ENCODE peak calls at places on chromosomes 1 and 21, in eight cellular contexts. One of them, this sample, is unnamed.

GRCh38 chr1:23791434-23792047 is 596 bp downstream of the LYPLA2 start:
- DNase-seq in HL-60: no peak
- DNase-seq in A549: no peak
- DNase-seq in epithelial cell of esophagus: peak
- DNase-seq in IMR-90: no peak
- DNase-seq in HFF-Myc: no peak
- DNase-seq in PC-9: no peak
- DNase-seq in heart right ventricle: no peak
- DNase-seq in this sample: no peak

GRCh38 chr1:61079898-61080336 is 2.4 kb upstream of the NFIA start:
- DNase-seq in HL-60: peak
- DNase-seq in A549: no peak
- DNase-seq in epithelial cell of esophagus: peak
- DNase-seq in IMR-90: peak
- DNase-seq in HFF-Myc: peak
- DNase-seq in PC-9: peak
- DNase-seq in heart right ventricle: peak
- DNase-seq in this sample: peak

GRCh38 chr1:151501474-151501873 is 9.7 kb upstream of the CGN start:
- DNase-seq in HL-60: no peak
- DNase-seq in A549: peak
- DNase-seq in epithelial cell of esophagus: no peak
- DNase-seq in IMR-90: no peak
- DNase-seq in HFF-Myc: no peak
- DNase-seq in PC-9: no peak
- DNase-seq in heart right ventricle: no peak
- DNase-seq in this sample: no peak

GRCh38 chr1:58979085-58979484 is 195.2 kb upstream of the JUN start:
- DNase-seq in HL-60: peak
- DNase-seq in A549: no peak
- DNase-seq in epithelial cell of esophagus: no peak
- DNase-seq in IMR-90: peak
- DNase-seq in HFF-Myc: peak
- DNase-seq in PC-9: no peak
- DNase-seq in heart right ventricle: no peak
- DNase-seq in this sample: no peak

GRCh38 chr1:234866007-234866866 is 256.3 kb upstream of the IRF2BP2 start:
- DNase-seq in HL-60: no peak
- DNase-seq in A549: peak
- DNase-seq in epithelial cell of esophagus: peak
- DNase-seq in IMR-90: peak
- DNase-seq in HFF-Myc: peak
- DNase-seq in PC-9: peak
- DNase-seq in heart right ventricle: peak
- DNase-seq in this sample: peak

GRCh38 chr1:165857046-165857801 is 29.8 kb downstream of the UCK2 start:
- DNase-seq in HL-60: peak
- DNase-seq in A549: peak
- DNase-seq in epithelial cell of esophagus: peak
- DNase-seq in IMR-90: peak
- DNase-seq in HFF-Myc: no peak
- DNase-seq in PC-9: no peak
- DNase-seq in heart right ventricle: no peak
- DNase-seq in this sample: no peak

GRCh38 chr1:94342416-94342815 is 75.8 kb upstream of the ABCD3 start:
- DNase-seq in HL-60: no peak
- DNase-seq in A549: no peak
- DNase-seq in epithelial cell of esophagus: no peak
- DNase-seq in IMR-90: no peak
- DNase-seq in HFF-Myc: no peak
- DNase-seq in PC-9: peak
- DNase-seq in heart right ventricle: no peak
- DNase-seq in this sample: no peak

GRCh38 chr1:181142096-181143043 is 53.9 kb downstream of the IER5 start:
- DNase-seq in HL-60: peak
- DNase-seq in A549: peak
- DNase-seq in epithelial cell of esophagus: peak
- DNase-seq in IMR-90: peak
- DNase-seq in HFF-Myc: peak
- DNase-seq in PC-9: peak
- DNase-seq in heart right ventricle: peak
- DNase-seq in this sample: peak

GRCh38 chr1:87794788-87795614 is 466.3 kb downstream of the LMO4 start:
- DNase-seq in HL-60: no peak
- DNase-seq in A549: peak
- DNase-seq in epithelial cell of esophagus: peak
- DNase-seq in IMR-90: peak
- DNase-seq in HFF-Myc: peak
- DNase-seq in PC-9: peak
- DNase-seq in heart right ventricle: no peak
- DNase-seq in this sample: no peak

GRCh38 chr21:30634906-30635305 is at the start of gene KRTAP20-2:
- DNase-seq in HL-60: no peak
- DNase-seq in A549: no peak
- DNase-seq in epithelial cell of esophagus: no peak
- DNase-seq in IMR-90: no peak
- DNase-seq in HFF-Myc: no peak
- DNase-seq in PC-9: no peak
- DNase-seq in heart right ventricle: no peak
- DNase-seq in this sample: no peak

GRCh38 chr1:43856188-43856587 is 77.4 kb upstream of the ARTN start:
- DNase-seq in HL-60: no peak
- DNase-seq in A549: no peak
- DNase-seq in epithelial cell of esophagus: no peak
- DNase-seq in IMR-90: no peak
- DNase-seq in HFF-Myc: no peak
- DNase-seq in PC-9: no peak
- DNase-seq in heart right ventricle: no peak
- DNase-seq in this sample: no peak

GRCh38 chr21:34536820-34537219 is 24.8 kb upstream of the KCNE1 start:
- DNase-seq in HL-60: no peak
- DNase-seq in A549: no peak
- DNase-seq in epithelial cell of esophagus: peak
- DNase-seq in IMR-90: peak
- DNase-seq in HFF-Myc: no peak
- DNase-seq in PC-9: peak
- DNase-seq in heart right ventricle: no peak
- DNase-seq in this sample: no peak

GRCh38 chr1:941588-942383 is 17.3 kb downstream of the NOC2L start:
- DNase-seq in HL-60: peak
- DNase-seq in A549: peak
- DNase-seq in epithelial cell of esophagus: peak
- DNase-seq in IMR-90: peak
- DNase-seq in HFF-Myc: no peak
- DNase-seq in PC-9: peak
- DNase-seq in heart right ventricle: peak
- DNase-seq in this sample: no peak

GRCh38 chr21:44611551-44611950 is 328 bp upstream of the KRTAP10-8 start:
- DNase-seq in HL-60: no peak
- DNase-seq in A549: no peak
- DNase-seq in epithelial cell of esophagus: no peak
- DNase-seq in IMR-90: no peak
- DNase-seq in HFF-Myc: no peak
- DNase-seq in PC-9: no peak
- DNase-seq in heart right ventricle: no peak
- DNase-seq in this sample: no peak

GRCh38 chr1:97091679-97092078 is 370.1 kb downstream of the PTBP2 start:
- DNase-seq in HL-60: no peak
- DNase-seq in A549: no peak
- DNase-seq in epithelial cell of esophagus: no peak
- DNase-seq in IMR-90: no peak
- DNase-seq in HFF-Myc: no peak
- DNase-seq in PC-9: no peak
- DNase-seq in heart right ventricle: no peak
- DNase-seq in this sample: no peak

GRCh38 chr1:201562659-201563405 is 23.9 kb downstream of the NAV1 start:
- DNase-seq in HL-60: no peak
- DNase-seq in A549: no peak
- DNase-seq in epithelial cell of esophagus: peak
- DNase-seq in IMR-90: peak
- DNase-seq in HFF-Myc: peak
- DNase-seq in PC-9: no peak
- DNase-seq in heart right ventricle: no peak
- DNase-seq in this sample: peak

GRCh38 chr1:197356723-197357533 is 88.9 kb downstream of the CRB1 start:
- DNase-seq in HL-60: peak
- DNase-seq in A549: no peak
- DNase-seq in epithelial cell of esophagus: peak
- DNase-seq in IMR-90: peak
- DNase-seq in HFF-Myc: no peak
- DNase-seq in PC-9: peak
- DNase-seq in heart right ventricle: no peak
- DNase-seq in this sample: no peak

DNA sequence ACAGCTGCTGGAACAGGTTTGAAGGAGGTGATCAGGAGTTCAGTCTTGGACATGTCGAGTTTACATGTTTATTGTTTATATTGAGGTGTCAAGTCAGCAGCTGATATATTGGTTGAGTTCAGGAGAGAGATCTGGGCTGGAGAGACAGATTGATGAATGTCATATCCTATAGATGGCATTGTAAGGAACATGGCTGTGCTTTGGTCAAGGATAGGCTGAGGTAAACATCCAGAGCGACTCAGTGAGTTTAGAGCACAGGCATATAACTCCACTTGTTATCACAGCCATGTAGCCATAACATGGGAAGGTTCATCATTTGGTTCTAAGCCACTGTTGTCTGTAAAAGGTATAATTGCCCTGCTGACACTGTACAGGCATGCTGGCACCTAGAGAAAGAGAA is 5.5 kb upstream of the MYOCOS start:
- DNase-seq in HL-60: no peak
- DNase-seq in A549: no peak
- DNase-seq in epithelial cell of esophagus: no peak
- DNase-seq in IMR-90: no peak
- DNase-seq in HFF-Myc: no peak
- DNase-seq in PC-9: no peak
- DNase-seq in heart right ventricle: no peak
- DNase-seq in this sample: no peak
- H3K4me3 ChIP-seq in HL-60: no peak
- H3K4me3 ChIP-seq in A549: no peak
- H3K4me3 ChIP-seq in epithelial cell of esophagus: no peak
- H3K4me3 ChIP-seq in IMR-90: no peak
- H3K4me3 ChIP-seq in HFF-Myc: no peak
- H3K4me3 ChIP-seq in PC-9: no peak
- H3K4me3 ChIP-seq in heart right ventricle: no peak
- H3K4me3 ChIP-seq in this sample: no peak

GRCh38 chr1:223143760-223144248 is 756 bp upstream of the TLR5 start:
- DNase-seq in HL-60: no peak
- DNase-seq in A549: no peak
- DNase-seq in epithelial cell of esophagus: no peak
- DNase-seq in IMR-90: no peak
- DNase-seq in HFF-Myc: no peak
- DNase-seq in PC-9: no peak
- DNase-seq in heart right ventricle: peak
- DNase-seq in this sample: no peak
- H3K4me3 ChIP-seq in HL-60: no peak
- H3K4me3 ChIP-seq in A549: no peak
- H3K4me3 ChIP-seq in epithelial cell of esophagus: no peak
- H3K4me3 ChIP-seq in IMR-90: no peak
- H3K4me3 ChIP-seq in HFF-Myc: no peak
- H3K4me3 ChIP-seq in PC-9: peak
- H3K4me3 ChIP-seq in heart right ventricle: peak
- H3K4me3 ChIP-seq in this sample: no peak

DNA sequence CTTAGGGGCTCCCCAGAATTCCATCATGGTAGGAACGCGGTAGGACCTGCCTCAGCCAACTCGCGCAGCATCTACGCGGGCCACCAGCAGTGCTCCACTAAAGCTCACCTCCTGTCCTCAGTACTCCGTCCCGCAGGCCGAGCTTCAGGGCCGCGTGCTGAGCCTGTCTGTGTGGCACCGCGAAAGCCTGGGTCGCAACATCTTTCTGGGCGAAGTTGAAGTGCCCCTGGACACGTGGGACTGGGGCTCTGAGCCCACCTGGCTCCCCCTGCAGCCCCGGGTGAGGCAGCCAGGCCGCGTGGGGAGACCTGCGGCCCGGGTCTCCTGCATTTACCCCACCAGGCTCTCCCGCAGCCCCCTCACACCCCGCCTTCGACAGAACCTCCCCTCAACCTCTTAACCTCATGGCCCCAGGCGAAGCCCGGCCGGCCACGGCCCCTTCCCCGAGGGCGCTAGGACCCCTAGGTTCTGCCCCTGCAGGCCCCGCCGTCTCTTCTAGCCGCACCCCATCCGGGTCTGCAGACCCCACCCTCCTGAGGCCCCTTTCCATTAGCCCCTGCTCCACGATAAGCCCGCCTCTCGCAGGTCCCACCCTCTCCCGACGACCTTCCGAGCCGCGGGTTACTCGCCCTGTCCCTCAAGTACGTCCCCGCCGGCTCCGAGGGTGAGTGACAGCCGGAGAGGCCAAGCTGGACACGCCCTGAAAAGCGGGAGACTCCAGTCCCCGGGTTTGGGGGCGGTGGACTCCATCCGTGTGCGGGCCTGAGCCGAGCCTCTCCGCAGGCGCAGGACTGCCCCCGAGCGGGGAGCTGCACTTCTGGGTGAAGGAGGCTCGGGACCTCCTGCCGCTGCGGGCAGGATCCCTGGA is 9.1 kb downstream of the SYTL1 start:
- DNase-seq in HL-60: no peak
- DNase-seq in A549: no peak
- DNase-seq in epithelial cell of esophagus: no peak
- DNase-seq in IMR-90: no peak
- DNase-seq in HFF-Myc: no peak
- DNase-seq in PC-9: no peak
- DNase-seq in heart right ventricle: peak
- DNase-seq in this sample: no peak
- H3K4me3 ChIP-seq in HL-60: no peak
- H3K4me3 ChIP-seq in A549: no peak
- H3K4me3 ChIP-seq in epithelial cell of esophagus: no peak
- H3K4me3 ChIP-seq in IMR-90: no peak
- H3K4me3 ChIP-seq in HFF-Myc: no peak
- H3K4me3 ChIP-seq in PC-9: no peak
- H3K4me3 ChIP-seq in heart right ventricle: peak
- H3K4me3 ChIP-seq in this sample: no peak

GRCh38 chr1:156226782-156227181 is 14.0 kb downstream of the PMF1 start:
- DNase-seq in HL-60: no peak
- DNase-seq in A549: no peak
- DNase-seq in epithelial cell of esophagus: no peak
- DNase-seq in IMR-90: no peak
- DNase-seq in HFF-Myc: no peak
- DNase-seq in PC-9: no peak
- DNase-seq in heart right ventricle: no peak
- DNase-seq in this sample: no peak
- H3K4me3 ChIP-seq in HL-60: no peak
- H3K4me3 ChIP-seq in A549: no peak
- H3K4me3 ChIP-seq in epithelial cell of esophagus: no peak
- H3K4me3 ChIP-seq in IMR-90: no peak
- H3K4me3 ChIP-seq in HFF-Myc: no peak
- H3K4me3 ChIP-seq in PC-9: no peak
- H3K4me3 ChIP-seq in heart right ventricle: no peak
- H3K4me3 ChIP-seq in this sample: no peak

GRCh38 chr1:160401487-160401805 is 1.1 kb downstream of the VANGL2 start:
- DNase-seq in HL-60: no peak
- DNase-seq in A549: no peak
- DNase-seq in epithelial cell of esophagus: no peak
- DNase-seq in IMR-90: no peak
- DNase-seq in HFF-Myc: no peak
- DNase-seq in PC-9: no peak
- DNase-seq in heart right ventricle: no peak
- DNase-seq in this sample: no peak
- H3K4me3 ChIP-seq in HL-60: no peak
- H3K4me3 ChIP-seq in A549: peak
- H3K4me3 ChIP-seq in epithelial cell of esophagus: peak
- H3K4me3 ChIP-seq in IMR-90: peak
- H3K4me3 ChIP-seq in HFF-Myc: peak
- H3K4me3 ChIP-seq in PC-9: no peak
- H3K4me3 ChIP-seq in heart right ventricle: peak
- H3K4me3 ChIP-seq in this sample: no peak

This sample was measured in BJ.